ENCODE peak calls at places on chromosomes 4 and X, in four cellular contexts. One of them, this sample, is unnamed.

GRCh38 chr4:51831133-51831532 is 11.8 kb upstream of the DCUN1D4 start:
- DNase-seq in A549: peak
- DNase-seq in ovary: peak
- DNase-seq in stomach: peak
- DNase-seq in this sample: no peak

GRCh38 chr4:142080960-142081359 is 444.6 kb downstream of the IL15 start:
- DNase-seq in A549: no peak
- DNase-seq in ovary: no peak
- DNase-seq in stomach: no peak
- DNase-seq in this sample: no peak

GRCh38 chrX:649166-649565 is 18.6 kb downstream of the SHOX start:
- DNase-seq in A549: no peak
- DNase-seq in ovary: no peak
- DNase-seq in stomach: no peak
- DNase-seq in this sample: no peak

GRCh38 chr4:2009651-2010233 is 968 bp upstream of the NELFA start:
- DNase-seq in A549: peak
- DNase-seq in ovary: peak
- DNase-seq in stomach: peak
- DNase-seq in this sample: peak

GRCh38 chr4:137203601-137204000 is 328.7 kb downstream of the PCDH18 start:
- DNase-seq in A549: no peak
- DNase-seq in ovary: no peak
- DNase-seq in stomach: no peak
- DNase-seq in this sample: no peak

GRCh38 chr4:33850503-33850902 is 2393.8 kb downstream of the ARAP2 start:
- DNase-seq in A549: no peak
- DNase-seq in ovary: no peak
- DNase-seq in stomach: no peak
- DNase-seq in this sample: no peak

GRCh38 chr4:148229798-148230197 is 212.4 kb downstream of the NR3C2 start:
- DNase-seq in A549: no peak
- DNase-seq in ovary: no peak
- DNase-seq in stomach: no peak
- DNase-seq in this sample: no peak

GRCh38 chr4:8101213-8101781 is 57.3 kb downstream of the ABLIM2 start:
- DNase-seq in A549: peak
- DNase-seq in ovary: peak
- DNase-seq in stomach: no peak
- DNase-seq in this sample: no peak

GRCh38 chr4:175970734-175971133 is 94.9 kb upstream of the WDR17 start:
- DNase-seq in A549: no peak
- DNase-seq in ovary: no peak
- DNase-seq in stomach: no peak
- DNase-seq in this sample: no peak

GRCh38 chr4:42654606-42655005 is 2.3 kb downstream of the ATP8A1 start:
- DNase-seq in A549: no peak
- DNase-seq in ovary: peak
- DNase-seq in stomach: no peak
- DNase-seq in this sample: no peak

GRCh38 chrX:152844256-152844655 is 13.4 kb downstream of the NSDHL start:
- DNase-seq in A549: no peak
- DNase-seq in ovary: no peak
- DNase-seq in stomach: no peak
- DNase-seq in this sample: no peak

GRCh38 chrX:135453381-135453780 is 31.6 kb downstream of the SMIM10L2A start:
- DNase-seq in A549: no peak
- DNase-seq in ovary: no peak
- DNase-seq in stomach: no peak
- DNase-seq in this sample: no peak

GRCh38 chr4:73988096-73988495 is at the start of gene PPBP:
- DNase-seq in A549: no peak
- DNase-seq in ovary: no peak
- DNase-seq in stomach: no peak
- DNase-seq in this sample: no peak

GRCh38 chr4:15001248-15001824 is 945 bp upstream of the CPEB2 start:
- DNase-seq in A549: peak
- DNase-seq in ovary: peak
- DNase-seq in stomach: peak
- DNase-seq in this sample: peak

GRCh38 chr4:44256414-44256813 is 192.2 kb downstream of the KCTD8 start:
- DNase-seq in A549: peak
- DNase-seq in ovary: no peak
- DNase-seq in stomach: no peak
- DNase-seq in this sample: no peak

GRCh38 chr4:173461170-173461569 is 62.3 kb upstream of the SCRG1 start:
- DNase-seq in A549: no peak
- DNase-seq in ovary: no peak
- DNase-seq in stomach: no peak
- DNase-seq in this sample: no peak
- TF ChIP-seq EP300 in A549: no peak
- TF ChIP-seq EP300 in ovary: no peak
- TF ChIP-seq EP300 in stomach: no peak
- TF ChIP-seq EP300 in this sample: no peak

DNA sequence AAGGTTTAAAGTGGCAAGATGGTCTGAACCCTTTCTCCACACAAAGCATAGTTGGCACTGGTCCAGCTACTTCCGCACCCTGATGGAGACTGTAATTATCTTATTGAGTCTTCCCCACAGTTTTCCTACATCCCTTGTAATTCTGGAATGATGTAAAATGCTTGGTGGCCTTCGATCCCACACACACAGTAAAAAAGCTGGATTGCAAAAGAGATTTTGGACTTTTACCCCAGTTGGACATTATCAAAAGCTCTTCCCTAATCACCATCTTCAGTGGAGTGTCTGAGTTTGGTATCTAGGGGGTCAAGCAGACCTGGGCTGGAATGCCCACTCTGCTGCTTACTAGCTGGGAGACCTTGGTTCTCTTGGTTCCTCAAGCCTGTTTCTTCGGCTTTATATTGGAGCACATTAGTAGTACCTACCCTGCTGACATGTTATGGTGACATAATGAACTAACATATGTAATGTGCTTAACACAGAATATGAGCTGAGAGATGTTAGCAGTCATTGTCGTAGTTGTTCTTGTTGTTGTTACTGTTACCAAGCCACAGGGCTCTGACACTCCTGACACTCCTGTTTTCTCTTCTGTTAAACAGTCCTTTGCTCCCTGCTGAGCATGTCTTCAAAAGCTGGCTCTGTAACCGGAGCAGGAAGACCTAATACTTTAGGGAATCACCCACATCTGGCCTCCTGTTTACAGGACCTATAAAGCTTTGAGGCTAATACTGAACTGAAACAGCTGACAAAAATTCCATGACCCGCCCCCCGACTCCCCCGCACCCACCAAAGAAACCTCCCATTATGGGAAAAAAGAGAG is 4.8 kb downstream of the SRPX2 start:
- DNase-seq in A549: peak
- DNase-seq in ovary: peak
- DNase-seq in stomach: no peak
- DNase-seq in this sample: no peak
- H3K4me3 ChIP-seq in A549: no peak
- H3K4me3 ChIP-seq in ovary: no peak
- H3K4me3 ChIP-seq in stomach: no peak
- H3K4me3 ChIP-seq in this sample: no peak

DNA sequence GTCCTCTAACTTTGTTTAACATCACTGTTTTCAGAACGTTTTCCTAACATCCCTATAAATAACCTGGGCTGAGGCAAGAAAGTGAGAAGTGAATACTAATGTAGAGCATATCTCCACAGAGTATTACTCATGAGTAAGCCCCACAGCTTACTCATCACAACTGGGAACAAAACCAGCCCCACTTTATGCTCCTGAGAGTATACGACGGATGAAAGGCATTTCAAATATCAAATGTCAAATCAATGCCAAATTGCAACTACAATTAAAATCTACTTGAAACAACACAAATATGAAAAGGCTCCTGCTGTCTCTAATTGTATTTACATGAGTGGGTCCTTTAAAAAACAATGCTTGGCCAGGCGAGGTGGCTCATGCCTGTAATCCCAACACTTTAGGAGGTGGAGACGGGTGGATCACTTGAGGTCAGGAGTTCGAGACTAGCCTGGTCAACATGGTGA is 41.2 kb downstream of the SH3RF1 start:
- DNase-seq in A549: peak
- DNase-seq in ovary: no peak
- DNase-seq in stomach: no peak
- DNase-seq in this sample: no peak
- TF ChIP-seq EP300 in A549: no peak
- TF ChIP-seq EP300 in ovary: no peak
- TF ChIP-seq EP300 in stomach: no peak
- TF ChIP-seq EP300 in this sample: no peak

GRCh38 chr4:61376301-61376700 is 176.2 kb downstream of the ADGRL3 start:
- DNase-seq in A549: no peak
- DNase-seq in ovary: no peak
- DNase-seq in stomach: no peak
- DNase-seq in this sample: no peak

GRCh38 chr4:61380865-61381264 is 180.7 kb downstream of the ADGRL3 start:
- DNase-seq in A549: no peak
- DNase-seq in ovary: no peak
- DNase-seq in stomach: no peak
- DNase-seq in this sample: no peak

GRCh38 chr4:61375316-61375715 is 175.2 kb downstream of the ADGRL3 start:
- DNase-seq in A549: no peak
- DNase-seq in ovary: no peak
- DNase-seq in stomach: no peak
- DNase-seq in this sample: no peak

GRCh38 chr4:61374612-61374920 is 174.4 kb downstream of the ADGRL3 start:
- DNase-seq in A549: no peak
- DNase-seq in ovary: no peak
- DNase-seq in stomach: no peak
- DNase-seq in this sample: no peak

GRCh38 chr4:61379406-61379805 is 179.3 kb downstream of the ADGRL3 start:
- DNase-seq in A549: no peak
- DNase-seq in ovary: no peak
- DNase-seq in stomach: no peak
- DNase-seq in this sample: no peak
- H3K4me3 ChIP-seq in A549: no peak
- H3K4me3 ChIP-seq in ovary: no peak
- H3K4me3 ChIP-seq in stomach: no peak
- H3K4me3 ChIP-seq in this sample: no peak

GRCh38 chr4:46124773-46125172 is 919 bp upstream of the GABRG1 start:
- DNase-seq in A549: no peak
- DNase-seq in ovary: peak
- DNase-seq in stomach: no peak
- DNase-seq in this sample: no peak
- TF ChIP-seq EP300 in A549: no peak
- TF ChIP-seq EP300 in ovary: no peak
- TF ChIP-seq EP300 in stomach: no peak
- TF ChIP-seq EP300 in this sample: no peak

GRCh38 chrX:111119341-111119740 is 23.4 kb downstream of the PAK3 start:
- DNase-seq in A549: no peak
- DNase-seq in ovary: no peak
- DNase-seq in stomach: no peak
- DNase-seq in this sample: no peak

GRCh38 chrX:111124418-111124817 is 28.4 kb downstream of the PAK3 start:
- DNase-seq in A549: no peak
- DNase-seq in ovary: no peak
- DNase-seq in stomach: no peak
- DNase-seq in this sample: no peak

GRCh38 chrX:111127038-111127437 is 31.0 kb downstream of the PAK3 start:
- DNase-seq in A549: no peak
- DNase-seq in ovary: no peak
- DNase-seq in stomach: no peak
- DNase-seq in this sample: no peak

GRCh38 chrX:111123606-111124179 is 27.7 kb downstream of the PAK3 start:
- DNase-seq in A549: no peak
- DNase-seq in ovary: no peak
- DNase-seq in stomach: no peak
- DNase-seq in this sample: no peak

GRCh38 chrX:111123125-111123524 is 27.1 kb downstream of the PAK3 start:
- DNase-seq in A549: no peak
- DNase-seq in ovary: no peak
- DNase-seq in stomach: no peak
- DNase-seq in this sample: no peak
- H3K4me3 ChIP-seq in A549: no peak
- H3K4me3 ChIP-seq in ovary: no peak
- H3K4me3 ChIP-seq in stomach: no peak
- H3K4me3 ChIP-seq in this sample: no peak

This sample was measured in suprapubic skin.